ENCODE peak calls at places on chromosome 5, in ten cellular contexts. X, P, G, M, L, B, T, J, H and C are unnamed samples.
A peak's percentile ranks its signal among the peaks of the same experiment; 100 is the strongest.

GRCh38 chr5:93831449-93831848 is 90.0 kb upstream of the POU5F2 start:
- DNase-seq in T (no peak), G (peak; percentile 30), P (no peak), H (no peak), L (no peak), X (no peak), M (no peak), J (peak; percentile 80), B (no peak), C (no peak)

GRCh38 chr5:141508808-141509611 is 20.1 kb downstream of the PCDHGC5 start:
- DNase-seq in G (peak; percentile 94), B (no peak), T (no peak), J (peak; percentile 88), X (no peak), M (peak; percentile 80), P (peak; percentile 95), H (peak; percentile 44), L (no peak), C (peak; percentile 66)

GRCh38 chr5:170746081-170746951 is 37.2 kb upstream of the GABRP start:
- DNase-seq in T (no peak), X (no peak), M (no peak), P (peak; percentile 81), G (no peak), L (no peak), B (no peak), H (peak; percentile 31), J (no peak), C (no peak)

GRCh38 chr5:127995556-127995955 is 88.0 kb upstream of the SLC12A2 start:
- DNase-seq in G (no peak), T (no peak), X (no peak), H (no peak), P (no peak), L (no peak), B (no peak), J (peak; percentile 76), M (no peak), C (no peak)

GRCh38 chr5:181223041-181223728 is at the start of gene TRIM41:
- DNase-seq in H (peak; percentile 97), B (no peak), J (peak; percentile 96), P (peak; percentile 99), G (peak; percentile 79), X (no peak), T (peak; percentile 100), L (no peak), M (no peak), C (peak; percentile 73)

GRCh38 chr5:142003266-142003800 is 9.5 kb downstream of the GNPDA1 start:
- DNase-seq in X (no peak), H (no peak), B (no peak), P (no peak), M (no peak), J (no peak), G (no peak), L (no peak), T (no peak), C (no peak)

GRCh38 chr5:81856948-81857928 is 106.3 kb upstream of the SSBP2 start:
- DNase-seq in H (peak; percentile 46), B (no peak), X (peak; percentile 53), G (no peak), M (peak; percentile 76), J (no peak), L (no peak), T (peak; percentile 79), P (peak; percentile 60), C (no peak)

GRCh38 chr5:19928556-19929421 is 59.2 kb downstream of the CDH18 start:
- DNase-seq in J (peak; percentile 68), B (no peak), X (no peak), G (peak; percentile 9), L (no peak), T (no peak), H (no peak), M (no peak), P (no peak), C (peak; percentile 69)

GRCh38 chr5:39850291-39850690 is 425.5 kb upstream of the DAB2 start:
- DNase-seq in B (no peak), J (no peak), H (no peak), X (no peak), L (no peak), P (no peak), G (no peak), M (no peak), T (no peak), C (no peak)

GRCh38 chr5:53399921-53400697 is 80.3 kb upstream of the FST start:
- DNase-seq in J (peak; percentile 35), G (no peak), L (no peak), X (no peak), H (no peak), M (no peak), B (no peak), T (no peak), P (no peak), C (no peak)

GRCh38 chr5:149851211-149851610 is 93.4 kb downstream of the PDE6A start:
- DNase-seq in M (no peak), T (no peak), B (no peak), P (no peak), J (no peak), L (no peak), H (no peak), G (no peak), X (no peak), C (no peak)

GRCh38 chr5:136192526-136193395 is at the start of gene SMIM32:
- DNase-seq in J (no peak), T (peak; percentile 63), X (no peak), L (no peak), M (no peak), H (peak; percentile 53), G (no peak), B (no peak), P (peak; percentile 85), C (no peak)

GRCh38 chr5:75363726-75364495 is 26.9 kb downstream of the HMGCR start:
- DNase-seq in M (peak; percentile 48), X (no peak), J (no peak), G (no peak), L (no peak), T (peak; percentile 67), P (no peak), B (no peak), H (no peak), C (no peak)

GRCh38 chr5:32538031-32538547 is 47.3 kb upstream of the SUB1 start:
- DNase-seq in G (no peak), X (no peak), J (no peak), P (no peak), T (no peak), B (no peak), H (no peak), M (no peak), L (no peak), C (no peak)

GRCh38 chr5:35651002-35651756 is 33.5 kb downstream of the SPEF2 start:
- DNase-seq in J (peak; percentile 56), X (no peak), M (peak; percentile 16), G (peak; percentile 30), L (no peak), B (peak; percentile 55), H (peak; percentile 48), P (peak; percentile 73), T (no peak), C (no peak)

GRCh38 chr5:77637170-77638074 is 1.1 kb downstream of the OTP start:
- DNase-seq in L (no peak), X (no peak), J (no peak), T (no peak), M (no peak), H (no peak), P (no peak), B (no peak), G (no peak), C (no peak)

GRCh38 chr5:11902304-11902703 is 1.9 kb downstream of the CTNND2 start:
- DNase-seq in X (no peak), T (no peak), J (no peak), P (no peak), L (no peak), H (no peak), G (no peak), M (no peak), B (no peak), C (no peak)

GRCh38 chr5:175809531-175810121 is 61.8 kb upstream of the CPLX2 start:
- DNase-seq in P (peak; percentile 90), G (peak; percentile 76), T (no peak), J (peak; percentile 69), B (no peak), M (peak; percentile 76), H (no peak), X (no peak), L (no peak), C (no peak)

GRCh38 chr5:126449751-126450271 is 26.6 kb downstream of the GRAMD2B start:
- DNase-seq in X (no peak), G (peak; percentile 26), B (peak; percentile 64), M (no peak), T (no peak), H (no peak), J (peak; percentile 52), P (no peak), L (no peak), C (no peak)

GRCh38 chr5:123882946-123883345 is 371.0 kb downstream of the CSNK1G3 start:
- DNase-seq in L (no peak), G (no peak), X (no peak), H (no peak), B (no peak), P (no peak), T (no peak), J (peak; percentile 40), M (no peak), C (no peak)

GRCh38 chr5:80967500-80968181 is 7.5 kb downstream of the RASGRF2 start:
- DNase-seq in G (peak; percentile 38), T (no peak), J (peak; percentile 76), L (no peak), H (no peak), X (no peak), M (no peak), P (no peak), B (no peak), C (peak; percentile 69)

GRCh38 chr5:136364307-136364706 is 1.0 kb downstream of the TRPC7 start:
- DNase-seq in X (no peak), T (no peak), P (no peak), L (no peak), J (no peak), M (no peak), B (no peak), G (no peak), H (no peak), C (no peak)

GRCh38 chr5:10310073-10310779 is 2.5 kb upstream of the CMBL start:
- DNase-seq in L (no peak), G (peak; percentile 81), M (no peak), H (no peak), T (no peak), J (peak; percentile 24), P (peak; percentile 77), X (no peak), B (no peak), C (no peak)

GRCh38 chr5:399296-400281 is 43.4 kb upstream of the EXOC3 start:
- DNase-seq in J (peak; percentile 93), L (peak; percentile 57), X (no peak), T (peak; percentile 93), P (peak; percentile 62), H (peak; percentile 93), G (no peak), B (no peak), M (peak; percentile 64), C (peak; percentile 15)

GRCh38 chr5:168939131-168939530 is 360.0 kb upstream of the PANK3 start:
- DNase-seq in T (no peak), G (no peak), L (no peak), X (no peak), H (no peak), B (no peak), J (no peak), M (no peak), P (no peak), C (no peak)

GRCh38 chr5:179310439-179311090 is 34.7 kb downstream of the ADAMTS2 start:
- DNase-seq in J (no peak), T (peak; percentile 52), X (no peak), L (no peak), P (no peak), B (no peak), G (no peak), M (no peak), H (no peak), C (no peak)

GRCh38 chr5:13601152-13601551 is 343.3 kb downstream of the DNAH5 start:
- DNase-seq in B (no peak), H (no peak), M (no peak), L (no peak), T (no peak), X (no peak), G (peak; percentile 33), J (peak; percentile 21), P (no peak), C (no peak)

GRCh38 chr5:1003296-1003937 is 5.2 kb upstream of the NKD2 start:
- DNase-seq in M (no peak), X (no peak), P (no peak), T (peak; percentile 75), L (no peak), B (no peak), J (no peak), H (no peak), G (no peak), C (no peak)